ENCODE peak calls at places on chromosomes 6 and 20, in four cellular contexts. Z, X, R and Y are unnamed samples.

GRCh38 chr6:118562959-118563358 is 14.9 kb downstream of the PLN start:
- DNase-seq in Z (no peak), X (no peak), R (no peak), Y (no peak)

GRCh38 chr6:38852215-38852614 is 137.1 kb downstream of the DNAH8 start:
- DNase-seq in Z (no peak), X (no peak), R (peak; percentile 12), Y (no peak)

GRCh38 chr6:144471986-144472385 is 186.9 kb downstream of the UTRN start:
- DNase-seq in Z (no peak), X (no peak), R (no peak), Y (no peak)

GRCh38 chr20:20710847-20711315 is 1.6 kb downstream of the RALGAPA2 start:
- DNase-seq in Z (peak; percentile 90), X (no peak), R (peak; percentile 23), Y (no peak)

GRCh38 chr6:132236744-132237143 is 164.5 kb downstream of the MOXD1 start:
- DNase-seq in Z (no peak), X (no peak), R (no peak), Y (peak; percentile 34)

GRCh38 chr6:57069920-57070331 is 20.1 kb upstream of the ZNF451 start:
- DNase-seq in Z (no peak), X (no peak), R (peak; percentile 91), Y (peak; percentile 21)

GRCh38 chr6:34511923-34512737 is 44.0 kb downstream of the SPDEF start:
- DNase-seq in Z (no peak), X (no peak), R (no peak), Y (no peak)

GRCh38 chr6:29845405-29846006 is 17.9 kb downstream of the HLA-G start:
- DNase-seq in Z (peak; percentile 45), X (no peak), R (no peak), Y (no peak)

GRCh38 chr20:9319687-9320384 is 194.6 kb upstream of the LAMP5 start:
- DNase-seq in Z (no peak), X (no peak), R (peak; percentile 42), Y (no peak)

GRCh38 chr20:4870906-4871305 is 130.4 kb downstream of the SLC23A2 start:
- DNase-seq in Z (no peak), X (no peak), R (no peak), Y (no peak)

GRCh38 chr6:35078226-35078850 is 62.8 kb downstream of the TCP11 start:
- DNase-seq in Z (no peak), X (no peak), R (no peak), Y (peak; percentile 7)

GRCh38 chr6:157530126-157530525 is 149.1 kb downstream of the ZDHHC14 start:
- DNase-seq in Z (no peak), X (peak; percentile 30), R (no peak), Y (no peak)

GRCh38 chr6:170173416-170173990 is 117.4 kb downstream of the DLL1 start:
- DNase-seq in Z (no peak), X (no peak), R (no peak), Y (no peak)

GRCh38 chr6:134004714-134005113 is 47.7 kb downstream of the SLC2A12 start:
- DNase-seq in Z (no peak), X (no peak), R (no peak), Y (no peak)

GRCh38 chr6:108866798-108867197 is 18.6 kb downstream of the ARMC2 start:
- DNase-seq in Z (no peak), X (no peak), R (no peak), Y (no peak)

GRCh38 chr6:2426561-2427340 is 181.3 kb upstream of the GMDS start:
- DNase-seq in Z (no peak), X (no peak), R (no peak), Y (no peak)

GRCh38 chr20:64105846-64106434 is 1.4 kb downstream of the NPBWR2 start:
- DNase-seq in Z (no peak), X (no peak), R (no peak), Y (peak; percentile 8)

GRCh38 chr6:4370066-4370465 is 234.7 kb upstream of the ECI2 start:
- DNase-seq in Z (no peak), X (no peak), R (no peak), Y (no peak)

GRCh38 chr6:88982720-88983119 is 19.3 kb upstream of the RNGTT start:
- DNase-seq in Z (peak; percentile 55), X (peak; percentile 52), R (peak; percentile 60), Y (no peak)

GRCh38 chr20:34322267-34323105 is 19.3 kb upstream of the AHCY start:
- DNase-seq in Z (no peak), X (no peak), R (peak; percentile 49), Y (no peak)

GRCh38 chr6:100433726-100434435 is 30.8 kb downstream of the SIM1 start:
- DNase-seq in Z (no peak), X (no peak), R (no peak), Y (no peak)

GRCh38 chr6:125918681-125919566 is 37.6 kb upstream of the HINT3 start:
- DNase-seq in Z (peak; percentile 97), X (no peak), R (no peak), Y (no peak)

GRCh38 chr6:54722328-54722727 is 124.2 kb upstream of the FAM83B start:
- DNase-seq in Z (no peak), X (no peak), R (no peak), Y (no peak)

GRCh38 chr6:141463237-141463977 is 669.3 kb upstream of the GJE1 start:
- DNase-seq in Z (no peak), X (no peak), R (no peak), Y (no peak)

GRCh38 chr6:99850841-99851240 is 143.2 kb downstream of the MCHR2 start:
- DNase-seq in Z (no peak), X (no peak), R (no peak), Y (no peak)

GRCh38 chr6:40550096-40550731 is 37.0 kb downstream of the LRFN2 start:
- DNase-seq in Z (peak; percentile 54), X (peak; percentile 35), R (peak; percentile 71), Y (no peak)

GRCh38 chr20:23419995-23420901 is 1.0 kb downstream of the NAPB start:
- DNase-seq in Z (peak; percentile 62), X (peak; percentile 60), R (peak; percentile 47), Y (no peak)

GRCh38 chr20:58374906-58375760 is 13.9 kb upstream of the VAPB start:
- DNase-seq in Z (no peak), X (no peak), R (no peak), Y (peak; percentile 52)

GRCh38 chr6:2921520-2922115 is 18.5 kb upstream of the SERPINB9 start:
- DNase-seq in Z (no peak), X (no peak), R (no peak), Y (no peak)

GRCh38 chr20:37598101-37598530 is 70.4 kb upstream of the BLCAP start:
- DNase-seq in Z (no peak), X (peak; percentile 76), R (no peak), Y (peak; percentile 77)

GRCh38 chr20:63735859-63736718 is at the start of gene LIME1:
- DNase-seq in Z (no peak), X (peak; percentile 28), R (no peak), Y (no peak)

GRCh38 chr6:150891886-150892485 is 26.5 kb downstream of the MTHFD1L start:
- DNase-seq in Z (peak; percentile 69), X (peak; percentile 53), R (peak; percentile 81), Y (peak; percentile 74)

GRCh38 chr6:140731741-140732140 is 1357.3 kb upstream of the CITED2 start:
- DNase-seq in Z (no peak), X (no peak), R (no peak), Y (no peak)

GRCh38 chr6:119129148-119129967 is 50.9 kb upstream of the FAM184A start:
- DNase-seq in Z (peak; percentile 76), X (peak; percentile 50), R (peak; percentile 86), Y (no peak)

GRCh38 chr20:56748476-56749377 is 119.6 kb downstream of the TFAP2C start:
- DNase-seq in Z (no peak), X (no peak), R (no peak), Y (no peak)
- TF ChIP-seq MAX in Z (no peak), X (no peak), R (no peak), Y (no peak)

DNA sequence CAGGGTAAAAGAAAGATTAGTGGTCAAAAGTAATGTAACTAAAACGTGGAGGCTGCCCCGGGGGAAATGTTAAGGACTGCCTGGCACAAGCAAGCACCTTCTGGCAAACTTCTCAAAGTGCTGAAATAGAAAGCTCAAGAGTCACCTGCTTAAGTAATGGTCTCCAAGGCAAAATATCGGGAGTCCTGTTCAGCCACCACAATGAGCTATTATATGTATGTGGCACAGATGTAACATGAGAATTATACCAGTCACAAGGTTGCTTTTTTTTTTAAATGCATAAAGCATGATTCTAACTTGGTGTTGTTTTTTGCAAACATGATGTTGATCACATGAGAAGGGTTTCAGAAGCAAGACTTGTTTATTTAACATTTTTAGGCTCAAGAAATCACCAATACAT is 244.4 kb upstream of the JARID2 start:
- DNase-seq in Z (no peak), X (no peak), R (no peak), Y (no peak)
- TF ChIP-seq FOXJ3 in Z (no peak), X (no peak), R (no peak), Y (no peak)

GRCh38 chr6:168248148-168248620 is 71.4 kb downstream of the DACT2 start:
- DNase-seq in Z (peak; percentile 44), X (no peak), R (no peak), Y (no peak)

GRCh38 chr6:168249746-168250145 is 69.8 kb downstream of the DACT2 start:
- DNase-seq in Z (no peak), X (no peak), R (no peak), Y (no peak)

GRCh38 chr6:168244961-168245551 is 74.5 kb downstream of the DACT2 start:
- DNase-seq in Z (peak; percentile 96), X (no peak), R (no peak), Y (no peak)

GRCh38 chr6:168250250-168250649 is 69.3 kb downstream of the DACT2 start:
- DNase-seq in Z (no peak), X (no peak), R (no peak), Y (no peak)

GRCh38 chr6:168247456-168248147 is 72.0 kb downstream of the DACT2 start:
- DNase-seq in Z (peak; percentile 40), X (peak; percentile 88), R (no peak), Y (no peak)
- TF ChIP-seq MAX in Z (no peak), X (no peak), R (no peak), Y (no peak)

GRCh38 chr6:31736768-31737314 is 511 bp upstream of the CLIC1 start:
- DNase-seq in Z (peak; percentile 33), X (no peak), R (peak; percentile 55), Y (no peak)

GRCh38 chr6:31734247-31734702 is 2.1 kb downstream of the CLIC1 start:
- DNase-seq in Z (no peak), X (no peak), R (no peak), Y (no peak)

GRCh38 chr6:31737315-31738047 is 1.2 kb upstream of the CLIC1 start:
- DNase-seq in Z (peak; percentile 99), X (no peak), R (peak; percentile 87), Y (no peak)

GRCh38 chr6:31734703-31735500 is 1.4 kb downstream of the CLIC1 start:
- DNase-seq in Z (peak; percentile 65), X (no peak), R (peak; percentile 96), Y (no peak)

DNA sequence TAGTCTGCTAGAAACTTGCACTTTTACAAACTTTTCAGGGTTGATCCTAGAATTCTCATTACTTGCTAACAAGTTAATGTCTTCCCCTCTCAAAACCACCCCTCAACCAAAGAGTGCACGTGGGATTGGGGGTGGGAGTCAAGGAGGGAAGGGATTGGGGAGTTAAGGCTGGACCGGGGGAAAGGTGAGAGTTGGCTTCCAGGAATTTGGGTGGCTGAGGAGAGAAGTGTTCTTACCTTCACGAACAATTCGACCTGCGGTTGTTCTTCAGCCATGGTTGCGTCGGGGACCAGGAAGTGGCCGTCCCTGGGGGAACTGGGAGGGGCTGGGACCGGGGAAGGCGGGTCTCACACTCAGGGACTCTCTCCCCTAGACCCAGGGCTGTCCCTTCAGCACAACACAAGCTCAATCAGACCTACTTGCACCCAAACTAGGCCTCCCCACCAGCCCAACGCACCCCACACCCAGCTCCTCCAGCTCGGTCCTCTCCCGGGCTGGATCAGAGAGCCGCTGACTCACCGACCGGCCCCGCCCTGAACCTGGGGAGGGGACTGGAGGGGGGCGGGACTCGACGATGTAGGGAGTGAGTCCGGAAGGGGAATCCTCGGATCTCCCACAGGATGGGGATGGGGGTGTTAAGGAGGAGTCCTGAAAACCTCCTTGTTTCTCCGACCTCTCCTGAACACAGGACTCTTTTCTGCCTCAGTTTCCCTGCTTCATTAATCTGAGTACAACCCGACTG is at the start of gene CLIC1:
- DNase-seq in Z (peak; percentile 88), X (peak; percentile 87), R (peak; percentile 99), Y (peak; percentile 81)
- TF ChIP-seq FOXJ3 in Z (no peak), X (no peak), R (no peak), Y (no peak)